ENCODE peak calls at places on chromosome 18, in seven cellular contexts. R is HCT116, T is SK-N-SH, L is K562, O is NT2/D1, W is HepG2, K is H1. X is an unnamed sample.

GRCh38 chr18:27921904-27922541 is 254.9 kb downstream of the CDH2 start:
- DNase-seq in R (peak; percentile 32), T (peak; percentile 3), L (no peak), O (peak; percentile 1), W (peak; percentile 10), K (no peak), X (no peak)

GRCh38 chr18:79953921-79954651 is 2.6 kb upstream of the SLC66A2 start:
- DNase-seq in R (no peak), T (no peak), L (no peak), O (no peak), W (no peak), K (no peak), X (no peak)

GRCh38 chr18:48029296-48029986 is 99.0 kb upstream of the SMAD2 start:
- DNase-seq in R (no peak), T (no peak), L (no peak), O (no peak), W (no peak), K (no peak), X (no peak)

GRCh38 chr18:65788373-65788772 is 37.6 kb downstream of the CDH7 start:
- DNase-seq in R (no peak), T (peak; percentile 14), L (no peak), O (no peak), W (peak; percentile 41), K (no peak), X (no peak)

GRCh38 chr18:37266290-37266689 is 299.3 kb downstream of the CELF4 start:
- DNase-seq in R (no peak), T (peak; percentile 64), L (peak; percentile 41), O (no peak), W (no peak), K (peak; percentile 61), X (no peak)

GRCh38 chr18:46733872-46734271 is 23.0 kb downstream of the ST8SIA5 start:
- DNase-seq in R (no peak), T (no peak), L (no peak), O (no peak), W (no peak), K (no peak), X (no peak)

GRCh38 chr18:54739476-54739875 is 88.8 kb upstream of the RAB27B start:
- DNase-seq in R (no peak), T (no peak), L (no peak), O (no peak), W (no peak), K (no peak), X (no peak)

GRCh38 chr18:23958036-23958435 is 56.5 kb upstream of the TTC39C start:
- DNase-seq in R (no peak), T (no peak), L (no peak), O (no peak), W (no peak), K (no peak), X (no peak)

GRCh38 chr18:48106976-48107781 is 176.7 kb upstream of the SMAD2 start:
- DNase-seq in R (no peak), T (no peak), L (no peak), O (peak; percentile 9), W (no peak), K (no peak), X (no peak)

GRCh38 chr18:8634508-8634907 is 25.3 kb downstream of the RAB12 start:
- DNase-seq in R (no peak), T (no peak), L (no peak), O (no peak), W (no peak), K (no peak), X (no peak)

GRCh38 chr18:5410582-5410981 is 115.1 kb upstream of the ZBTB14 start:
- DNase-seq in R (no peak), T (no peak), L (no peak), O (no peak), W (no peak), K (no peak), X (no peak)

GRCh38 chr18:3279201-3280185 is 17.6 kb downstream of the MYL12B start:
- DNase-seq in R (no peak), T (no peak), L (no peak), O (no peak), W (no peak), K (no peak), X (no peak)

GRCh38 chr18:24479371-24479770 is 18.9 kb downstream of the HRH4 start:
- DNase-seq in R (no peak), T (no peak), L (no peak), O (no peak), W (no peak), K (no peak), X (no peak)

GRCh38 chr18:80253871-80254492 is 6.7 kb upstream of the PARD6G start:
- DNase-seq in R (peak; percentile 23), T (peak; percentile 54), L (peak; percentile 37), O (no peak), W (no peak), K (peak; percentile 72), X (no peak)

GRCh38 chr18:35646449-35646848 is 64.9 kb downstream of the GALNT1 start:
- DNase-seq in R (no peak), T (no peak), L (no peak), O (no peak), W (no peak), K (no peak), X (no peak)

GRCh38 chr18:63298393-63299015 is 21.1 kb downstream of the BCL2 start:
- DNase-seq in R (no peak), T (no peak), L (no peak), O (no peak), W (no peak), K (no peak), X (no peak)

GRCh38 chr18:24065942-24066341 is 51.4 kb downstream of the TTC39C start:
- DNase-seq in R (no peak), T (no peak), L (no peak), O (no peak), W (no peak), K (no peak), X (no peak)

GRCh38 chr18:2826581-2826980 is 20.2 kb upstream of the EMILIN2 start:
- DNase-seq in R (no peak), T (no peak), L (peak; percentile 33), O (no peak), W (no peak), K (no peak), X (no peak)

GRCh38 chr18:40868110-40868858 is 1086.8 kb upstream of the PIK3C3 start:
- DNase-seq in R (no peak), T (no peak), L (no peak), O (no peak), W (peak; percentile 3), K (no peak), X (no peak)

GRCh38 chr18:49601211-49601610 is 39.4 kb downstream of the LIPG start:
- DNase-seq in R (no peak), T (no peak), L (no peak), O (no peak), W (no peak), K (no peak), X (no peak)

GRCh38 chr18:61821748-61822147 is 71.1 kb downstream of the RNF152 start:
- DNase-seq in R (no peak), T (no peak), L (no peak), O (no peak), W (no peak), K (no peak), X (no peak)

GRCh38 chr18:61823595-61823994 is 69.2 kb downstream of the RNF152 start:
- DNase-seq in R (no peak), T (no peak), L (no peak), O (no peak), W (no peak), K (no peak), X (no peak)

GRCh38 chr18:61817086-61817485 is 75.7 kb downstream of the RNF152 start:
- DNase-seq in R (no peak), T (no peak), L (no peak), O (no peak), W (no peak), K (no peak), X (no peak)

GRCh38 chr18:61822879-61823278 is 69.9 kb downstream of the RNF152 start:
- DNase-seq in R (no peak), T (no peak), L (no peak), O (no peak), W (no peak), K (no peak), X (no peak)

GRCh38 chr18:61820842-61821241 is 72.0 kb downstream of the RNF152 start:
- DNase-seq in R (no peak), T (no peak), L (no peak), O (no peak), W (no peak), K (no peak), X (no peak)
- TF ChIP-seq YY1 in R (no peak), T (no peak), L (no peak), O (no peak), W (no peak), K (no peak), X (no peak)

GRCh38 chr18:43590182-43590903 is 313.1 kb upstream of the SYT4 start:
- DNase-seq in R (no peak), T (no peak), L (no peak), O (no peak), W (no peak), K (no peak), X (no peak)

GRCh38 chr18:43592268-43592667 is 315.0 kb upstream of the SYT4 start:
- DNase-seq in R (no peak), T (no peak), L (no peak), O (no peak), W (no peak), K (no peak), X (no peak)

GRCh38 chr18:43601432-43601831 is 324.1 kb upstream of the SYT4 start:
- DNase-seq in R (no peak), T (no peak), L (no peak), O (no peak), W (no peak), K (no peak), X (no peak)

DNA sequence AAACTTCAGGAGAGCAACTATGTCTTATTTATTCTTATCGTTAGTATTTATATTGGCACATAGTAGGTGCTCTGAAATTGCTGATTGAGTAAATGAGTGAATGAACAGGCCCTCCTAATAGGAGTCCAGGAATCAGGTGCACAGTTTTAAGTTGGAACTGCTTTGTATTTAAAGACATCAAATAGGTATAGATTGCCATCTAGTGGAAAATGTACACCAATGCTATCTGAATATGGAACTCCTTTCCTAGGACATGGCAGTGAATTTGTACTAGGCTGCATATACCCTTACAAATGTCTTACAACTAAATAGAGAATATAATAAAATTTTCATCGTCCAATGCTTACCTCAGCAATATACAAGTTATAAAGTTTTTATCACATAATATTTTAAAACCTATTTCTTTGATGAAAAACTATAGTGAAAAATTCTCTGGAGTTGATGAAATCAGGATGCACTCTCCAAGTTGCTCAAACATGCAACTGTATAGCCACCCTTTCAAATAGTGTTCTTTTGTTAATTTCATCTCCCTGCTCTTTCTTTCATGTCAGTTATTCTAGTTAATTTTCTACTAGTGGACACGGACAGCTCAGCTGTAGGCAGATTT is 318.9 kb upstream of the SYT4 start:
- DNase-seq in R (no peak), T (peak; percentile 61), L (peak; percentile 2), O (no peak), W (peak; percentile 13), K (no peak), X (no peak)
- TF ChIP-seq YY1 in R (no peak), T (no peak), L (no peak), O (no peak), W (no peak), K (no peak), X (no peak)

GRCh38 chr18:78716022-78716421 is 263.6 kb upstream of the SALL3 start:
- DNase-seq in R (no peak), T (no peak), L (no peak), O (no peak), W (no peak), K (no peak), X (no peak)
- TF ChIP-seq YY1 in R (no peak), T (no peak), L (no peak), O (no peak), W (no peak), K (no peak), X (no peak)

GRCh38 chr18:11500153-11501122 is 109.0 kb upstream of the SLC35G4 start:
- DNase-seq in R (peak; percentile 89), T (no peak), L (no peak), O (peak; percentile 20), W (peak; percentile 98), K (no peak), X (peak; percentile 56)
- TF ChIP-seq YY1 in R (no peak), T (no peak), L (no peak), O (no peak), W (no peak), K (no peak), X (no peak)

X was measured in GM12878.